ENCODE peak calls at places on chromosomes 12 and 14, in six cellular contexts. B, X, N, V, J and C are unnamed samples.

GRCh38 chr12:120015313-120015712 is 26.3 kb downstream of the BICDL1 start:
- DNase-seq in B (no peak), X (no peak), N (no peak), V (no peak), J (no peak), C (no peak)

GRCh38 chr12:69396963-69397362 is 37.4 kb downstream of the YEATS4 start:
- DNase-seq in B (no peak), X (no peak), N (no peak), V (no peak), J (no peak), C (no peak)

GRCh38 chr14:67359319-67359774 is 257 bp downstream of the ATP6V1D start:
- DNase-seq in B (no peak), X (peak; percentile 52), N (peak; percentile 57), V (no peak), J (peak; percentile 56), C (no peak)

GRCh38 chr14:69858801-69859200 is 20.4 kb upstream of the SMOC1 start:
- DNase-seq in B (no peak), X (no peak), N (no peak), V (no peak), J (no peak), C (no peak)

GRCh38 chr14:69490219-69490918 is 5.8 kb downstream of the PLEKHD1 start:
- DNase-seq in B (no peak), X (no peak), N (no peak), V (no peak), J (no peak), C (no peak)

GRCh38 chr14:19878029-19878642 is 3.2 kb downstream of the OR4K2 start:
- DNase-seq in B (no peak), X (no peak), N (peak; percentile 67), V (no peak), J (no peak), C (peak; percentile 2)

GRCh38 chr14:102817942-102818940 is 41.0 kb downstream of the TRAF3 start:
- DNase-seq in B (no peak), X (peak; percentile 23), N (no peak), V (no peak), J (no peak), C (no peak)

GRCh38 chr12:130687190-130687589 is 28.9 kb downstream of the RIMBP2 start:
- DNase-seq in B (no peak), X (no peak), N (no peak), V (no peak), J (no peak), C (no peak)

GRCh38 chr14:105468621-105469241 is 5.9 kb upstream of the CRIP2 start:
- DNase-seq in B (no peak), X (no peak), N (no peak), V (no peak), J (peak; percentile 79), C (no peak)

GRCh38 chr12:116559080-116559329 is 176 bp upstream of the MAP1LC3B2 start:
- DNase-seq in B (no peak), X (no peak), N (no peak), V (no peak), J (no peak), C (no peak)

GRCh38 chr14:35052637-35053036 is 6.6 kb downstream of the FAM177A1 start:
- DNase-seq in B (no peak), X (no peak), N (no peak), V (no peak), J (no peak), C (no peak)

GRCh38 chr12:103468837-103469236 is 26.9 kb downstream of the C12orf42 start:
- DNase-seq in B (no peak), X (no peak), N (no peak), V (no peak), J (no peak), C (no peak)

GRCh38 chr14:103502877-103503276 is 19.8 kb downstream of the CKB start:
- DNase-seq in B (no peak), X (no peak), N (no peak), V (peak; percentile 17), J (no peak), C (no peak)

GRCh38 chr12:80632835-80633234 is 74.6 kb upstream of the MYF6 start:
- DNase-seq in B (no peak), X (no peak), N (peak; percentile 35), V (peak; percentile 25), J (peak; percentile 49), C (no peak)

GRCh38 chr12:95168746-95169145 is 48.5 kb downstream of the FGD6 start:
- DNase-seq in B (peak; percentile 55), X (no peak), N (no peak), V (no peak), J (no peak), C (no peak)

GRCh38 chr14:91911474-91912032 is 35.9 kb downstream of the FBLN5 start:
- DNase-seq in B (peak; percentile 49), X (no peak), N (peak; percentile 61), V (peak; percentile 38), J (no peak), C (no peak)

GRCh38 chr12:26080911-26081310 is 43.9 kb downstream of the BHLHE41 start:
- DNase-seq in B (no peak), X (no peak), N (no peak), V (no peak), J (no peak), C (no peak)

DNA sequence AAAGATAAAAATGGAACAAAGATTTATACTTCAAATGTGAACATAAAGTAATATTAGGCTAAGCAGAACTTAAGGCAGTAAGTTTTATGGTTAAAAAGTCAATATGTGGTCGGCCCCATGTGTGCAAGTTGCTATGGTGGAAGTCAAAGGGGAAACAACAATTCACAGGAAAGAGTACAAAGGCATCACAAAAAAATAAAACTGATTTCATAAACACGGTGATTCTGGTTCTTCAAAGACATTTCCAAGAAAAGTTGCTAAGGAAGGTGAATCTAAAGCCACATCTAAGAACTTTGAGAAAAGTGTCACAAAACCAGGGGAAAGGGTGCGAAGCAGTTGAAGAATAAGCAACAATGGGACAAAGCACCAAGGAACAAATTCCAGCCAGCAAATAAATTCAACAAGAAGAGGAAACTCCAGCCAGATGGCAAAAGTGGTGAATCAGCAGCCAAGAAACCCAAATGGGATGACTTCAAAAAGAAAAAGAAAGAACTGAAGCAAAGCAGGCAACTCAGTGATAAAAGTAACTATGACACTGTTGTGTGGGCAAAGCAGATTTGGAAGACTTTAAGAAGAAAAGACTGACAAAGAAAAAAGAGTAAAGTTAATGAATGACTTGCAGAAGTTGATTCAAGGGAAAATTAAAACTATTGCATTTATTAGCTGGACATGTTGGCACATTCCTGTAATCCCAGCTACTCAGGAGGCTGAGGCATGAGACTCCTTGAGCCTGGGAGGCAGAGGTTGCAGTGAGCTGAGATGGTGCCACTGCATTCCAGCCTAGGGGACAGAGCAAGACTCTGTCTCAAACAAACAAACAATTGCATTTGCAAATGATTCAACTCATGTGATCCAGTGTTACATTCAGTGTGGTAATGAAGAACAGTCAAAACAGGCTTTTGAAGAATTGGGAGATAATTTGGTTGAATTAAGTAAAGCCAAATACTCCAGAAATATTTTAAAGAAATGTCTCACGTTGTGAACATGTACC is 19.5 kb downstream of the PTGDR start:
- DNase-seq in B (no peak), X (peak; percentile 30), N (no peak), V (no peak), J (no peak), C (no peak)
- H3K4me3 ChIP-seq in B (no peak overlapping the region), X (no peak overlapping the region), N (no peak overlapping the region), V (no peak overlapping the region), J (no peak overlapping the region), C (no peak overlapping the region)

DNA sequence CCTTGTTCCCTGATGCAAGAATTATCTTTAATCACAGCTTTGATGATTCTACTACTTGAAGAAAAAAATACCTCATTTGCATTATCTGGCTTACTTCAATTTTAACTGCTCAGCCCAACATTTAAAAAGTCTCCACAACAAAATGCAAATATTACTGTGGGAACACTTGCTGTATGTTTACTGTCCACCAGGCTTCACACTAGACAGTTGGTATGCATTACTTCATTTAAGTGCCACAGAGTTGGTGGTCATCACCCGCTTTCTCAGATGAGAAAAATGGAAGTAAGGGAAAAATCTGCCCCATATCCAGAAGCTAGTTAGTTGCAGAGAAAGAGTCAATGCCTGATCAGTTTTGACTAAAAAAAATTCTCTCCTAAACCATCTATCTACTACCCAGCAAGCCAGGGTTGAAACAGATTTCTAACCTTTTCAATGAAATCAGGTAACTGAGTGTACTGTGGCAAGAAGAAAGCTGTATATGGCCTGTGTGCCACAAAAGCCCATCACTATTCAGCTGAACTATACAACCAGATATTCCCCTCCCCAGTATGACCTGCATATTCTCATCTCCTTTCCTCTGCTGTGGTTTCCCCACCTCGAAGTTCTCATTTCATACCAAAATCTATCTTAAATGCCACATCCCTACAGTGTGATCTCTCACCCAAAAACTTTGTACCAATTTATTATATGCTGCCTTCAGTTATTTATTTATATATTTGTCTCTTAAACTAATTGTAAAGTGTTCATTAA is 90.3 kb downstream of the ATP2B1 start:
- DNase-seq in B (no peak), X (no peak), N (no peak), V (no peak), J (no peak), C (no peak)
- TF ChIP-seq CTCF in B (no peak), X (no peak), N (no peak), V (no peak), J (no peak), C (no peak)

DNA sequence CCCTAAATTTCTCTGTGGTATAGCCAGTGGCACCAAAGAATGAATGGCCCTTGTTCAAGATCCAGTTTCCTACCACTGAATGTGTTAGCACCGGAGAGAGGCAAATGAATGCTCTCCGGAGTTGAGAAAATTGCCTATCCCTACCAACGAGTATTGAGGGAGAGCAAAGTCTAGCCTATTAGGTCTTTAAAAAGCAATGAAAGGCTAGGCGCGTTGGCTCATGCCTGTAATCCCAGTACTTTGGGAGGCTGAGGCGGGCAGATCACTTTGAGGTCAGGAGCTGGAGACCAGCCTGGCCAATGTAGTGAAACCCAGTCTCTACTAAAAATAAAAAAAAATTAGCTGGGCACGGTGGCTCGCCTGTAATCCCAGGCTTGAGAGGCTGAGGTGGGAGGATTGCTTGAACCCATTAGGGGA is 898 bp upstream of the RAB15 start:
- DNase-seq in B (no peak), X (no peak), N (no peak), V (no peak), J (no peak), C (no peak)
- H3K4me3 ChIP-seq in B (peak overlapping the region; percentile 61), X (peak overlapping the region; percentile 64), N (peak overlapping the region; percentile 72), V (no peak overlapping the region), J (peak overlapping the region; percentile 84), C (no peak overlapping the region)

GRCh38 chr14:23428686-23429495 is 6.6 kb downstream of the MYH7 start:
- DNase-seq in B (no peak), X (no peak), N (no peak), V (no peak), J (no peak), C (no peak)

GRCh38 chr14:23431486-23431885 is 4.0 kb downstream of the MYH7 start:
- DNase-seq in B (no peak), X (no peak), N (no peak), V (no peak), J (no peak), C (no peak)

GRCh38 chr14:23430733-23431105 is 4.7 kb downstream of the MYH7 start:
- DNase-seq in B (no peak), X (no peak), N (no peak), V (peak; percentile 27), J (no peak), C (peak; percentile 10)

GRCh38 chr14:23432102-23432925 is 3.1 kb downstream of the MYH7 start:
- DNase-seq in B (no peak), X (no peak), N (no peak), V (no peak), J (no peak), C (no peak)

GRCh38 chr14:23430016-23430732 is 5.3 kb downstream of the MYH7 start:
- DNase-seq in B (no peak), X (no peak), N (no peak), V (no peak), J (no peak), C (no peak)
- TF ChIP-seq CTCF in B (no peak), X (no peak), N (no peak), V (no peak), J (no peak), C (no peak)